ENCODE peak calls at places on chromosome 9, in ten cellular contexts. One of them, this sample, is unnamed.

GRCh38 chr9:18255747-18256146 is 218.2 kb upstream of the ADAMTSL1 start:
- DNase-seq in GM10248: no peak
- DNase-seq in T-cell: no peak
- DNase-seq in nephron progenitor cell: no peak
- DNase-seq in EH: peak
- DNase-seq in NCI-H510A treated with DMSO at 0.1 percent for 48 hours: no peak
- DNase-seq in T follicular helper cell: no peak
- DNase-seq in erythroblast: no peak
- DNase-seq in cerebellum: no peak
- DNase-seq in HuH-7.5: no peak
- DNase-seq in this sample: no peak

GRCh38 chr9:32395483-32396216 is 11.2 kb downstream of the ACO1 start:
- DNase-seq in GM10248: no peak
- DNase-seq in T-cell: no peak
- DNase-seq in nephron progenitor cell: no peak
- DNase-seq in EH: peak
- DNase-seq in NCI-H510A treated with DMSO at 0.1 percent for 48 hours: no peak
- DNase-seq in T follicular helper cell: no peak
- DNase-seq in erythroblast: peak
- DNase-seq in cerebellum: no peak
- DNase-seq in HuH-7.5: no peak
- DNase-seq in this sample: no peak

GRCh38 chr9:126417007-126417406 is 90.4 kb downstream of the MVB12B start:
- DNase-seq in GM10248: no peak
- DNase-seq in T-cell: no peak
- DNase-seq in nephron progenitor cell: no peak
- DNase-seq in EH: no peak
- DNase-seq in NCI-H510A treated with DMSO at 0.1 percent for 48 hours: peak
- DNase-seq in T follicular helper cell: no peak
- DNase-seq in erythroblast: no peak
- DNase-seq in cerebellum: no peak
- DNase-seq in HuH-7.5: no peak
- DNase-seq in this sample: peak

GRCh38 chr9:87609002-87609401 is 111.3 kb downstream of the DAPK1 start:
- DNase-seq in GM10248: no peak
- DNase-seq in T-cell: no peak
- DNase-seq in nephron progenitor cell: no peak
- DNase-seq in EH: no peak
- DNase-seq in NCI-H510A treated with DMSO at 0.1 percent for 48 hours: no peak
- DNase-seq in T follicular helper cell: no peak
- DNase-seq in erythroblast: no peak
- DNase-seq in cerebellum: no peak
- DNase-seq in HuH-7.5: no peak
- DNase-seq in this sample: no peak

GRCh38 chr9:77575785-77576184 is 72.3 kb downstream of the GNA14 start:
- DNase-seq in GM10248: no peak
- DNase-seq in T-cell: no peak
- DNase-seq in nephron progenitor cell: peak
- DNase-seq in EH: peak
- DNase-seq in NCI-H510A treated with DMSO at 0.1 percent for 48 hours: no peak
- DNase-seq in T follicular helper cell: no peak
- DNase-seq in erythroblast: peak
- DNase-seq in cerebellum: no peak
- DNase-seq in HuH-7.5: no peak
- DNase-seq in this sample: no peak

GRCh38 chr9:84947412-84947972 is 278.0 kb downstream of the NTRK2 start:
- DNase-seq in GM10248: no peak
- DNase-seq in T-cell: no peak
- DNase-seq in nephron progenitor cell: no peak
- DNase-seq in EH: peak
- DNase-seq in NCI-H510A treated with DMSO at 0.1 percent for 48 hours: no peak
- DNase-seq in T follicular helper cell: no peak
- DNase-seq in erythroblast: no peak
- DNase-seq in cerebellum: peak
- DNase-seq in HuH-7.5: no peak
- DNase-seq in this sample: no peak

GRCh38 chr9:2919347-2919746 is 75.5 kb upstream of the PUM3 start:
- DNase-seq in GM10248: no peak
- DNase-seq in T-cell: no peak
- DNase-seq in nephron progenitor cell: no peak
- DNase-seq in EH: peak
- DNase-seq in NCI-H510A treated with DMSO at 0.1 percent for 48 hours: no peak
- DNase-seq in T follicular helper cell: no peak
- DNase-seq in erythroblast: no peak
- DNase-seq in cerebellum: no peak
- DNase-seq in HuH-7.5: no peak
- DNase-seq in this sample: no peak

GRCh38 chr9:134943836-134944235 is 26.1 kb upstream of the FCN1 start:
- DNase-seq in GM10248: no peak
- DNase-seq in T-cell: no peak
- DNase-seq in nephron progenitor cell: no peak
- DNase-seq in EH: no peak
- DNase-seq in NCI-H510A treated with DMSO at 0.1 percent for 48 hours: no peak
- DNase-seq in T follicular helper cell: no peak
- DNase-seq in erythroblast: no peak
- DNase-seq in cerebellum: no peak
- DNase-seq in HuH-7.5: no peak
- DNase-seq in this sample: no peak

GRCh38 chr9:80090317-80090716 is 518.6 kb downstream of the TLE4 start:
- DNase-seq in GM10248: no peak
- DNase-seq in T-cell: no peak
- DNase-seq in nephron progenitor cell: no peak
- DNase-seq in EH: no peak
- DNase-seq in NCI-H510A treated with DMSO at 0.1 percent for 48 hours: no peak
- DNase-seq in T follicular helper cell: no peak
- DNase-seq in erythroblast: no peak
- DNase-seq in cerebellum: peak
- DNase-seq in HuH-7.5: no peak
- DNase-seq in this sample: no peak

GRCh38 chr9:36855443-36856315 is 178.4 kb downstream of the PAX5 start:
- DNase-seq in GM10248: peak
- DNase-seq in T-cell: peak
- DNase-seq in nephron progenitor cell: peak
- DNase-seq in EH: no peak
- DNase-seq in NCI-H510A treated with DMSO at 0.1 percent for 48 hours: no peak
- DNase-seq in T follicular helper cell: no peak
- DNase-seq in erythroblast: peak
- DNase-seq in cerebellum: no peak
- DNase-seq in HuH-7.5: peak
- DNase-seq in this sample: no peak

GRCh38 chr9:93677641-93678136 is 101.3 kb downstream of the PHF2 start:
- DNase-seq in GM10248: no peak
- DNase-seq in T-cell: no peak
- DNase-seq in nephron progenitor cell: no peak
- DNase-seq in EH: no peak
- DNase-seq in NCI-H510A treated with DMSO at 0.1 percent for 48 hours: no peak
- DNase-seq in T follicular helper cell: no peak
- DNase-seq in erythroblast: no peak
- DNase-seq in cerebellum: no peak
- DNase-seq in HuH-7.5: no peak
- DNase-seq in this sample: no peak

GRCh38 chr9:133478851-133479711 is at the start of gene SLC2A6:
- DNase-seq in GM10248: peak
- DNase-seq in T-cell: peak
- DNase-seq in nephron progenitor cell: peak
- DNase-seq in EH: peak
- DNase-seq in NCI-H510A treated with DMSO at 0.1 percent for 48 hours: peak
- DNase-seq in T follicular helper cell: peak
- DNase-seq in erythroblast: peak
- DNase-seq in cerebellum: peak
- DNase-seq in HuH-7.5: peak
- DNase-seq in this sample: peak

GRCh38 chr9:119588874-119589560 is 219.8 kb upstream of the BRINP1 start:
- DNase-seq in GM10248: no peak
- DNase-seq in T-cell: no peak
- DNase-seq in nephron progenitor cell: no peak
- DNase-seq in EH: no peak
- DNase-seq in NCI-H510A treated with DMSO at 0.1 percent for 48 hours: peak
- DNase-seq in T follicular helper cell: no peak
- DNase-seq in erythroblast: no peak
- DNase-seq in cerebellum: no peak
- DNase-seq in HuH-7.5: no peak
- DNase-seq in this sample: peak

GRCh38 chr9:106846847-106847246 is 16.1 kb upstream of the ZNF462 start:
- DNase-seq in GM10248: no peak
- DNase-seq in T-cell: no peak
- DNase-seq in nephron progenitor cell: no peak
- DNase-seq in EH: peak
- DNase-seq in NCI-H510A treated with DMSO at 0.1 percent for 48 hours: no peak
- DNase-seq in T follicular helper cell: no peak
- DNase-seq in erythroblast: no peak
- DNase-seq in cerebellum: no peak
- DNase-seq in HuH-7.5: no peak
- DNase-seq in this sample: no peak

GRCh38 chr9:22307013-22307711 is 139.5 kb upstream of the DMRTA1 start:
- DNase-seq in GM10248: no peak
- DNase-seq in T-cell: no peak
- DNase-seq in nephron progenitor cell: peak
- DNase-seq in EH: peak
- DNase-seq in NCI-H510A treated with DMSO at 0.1 percent for 48 hours: peak
- DNase-seq in T follicular helper cell: no peak
- DNase-seq in erythroblast: peak
- DNase-seq in cerebellum: no peak
- DNase-seq in HuH-7.5: no peak
- DNase-seq in this sample: peak

GRCh38 chr9:126554292-126554691 is 59.4 kb upstream of the LMX1B start:
- DNase-seq in GM10248: no peak
- DNase-seq in T-cell: no peak
- DNase-seq in nephron progenitor cell: no peak
- DNase-seq in EH: no peak
- DNase-seq in NCI-H510A treated with DMSO at 0.1 percent for 48 hours: no peak
- DNase-seq in T follicular helper cell: no peak
- DNase-seq in erythroblast: no peak
- DNase-seq in cerebellum: no peak
- DNase-seq in HuH-7.5: no peak
- DNase-seq in this sample: no peak

GRCh38 chr9:69674112-69674511 is 1.9 kb upstream of the APBA1 start:
- DNase-seq in GM10248: no peak
- DNase-seq in T-cell: no peak
- DNase-seq in nephron progenitor cell: no peak
- DNase-seq in EH: no peak
- DNase-seq in NCI-H510A treated with DMSO at 0.1 percent for 48 hours: peak
- DNase-seq in T follicular helper cell: no peak
- DNase-seq in erythroblast: no peak
- DNase-seq in cerebellum: no peak
- DNase-seq in HuH-7.5: no peak
- DNase-seq in this sample: no peak

GRCh38 chr9:117403848-117404247 is 11.0 kb downstream of the ASTN2 start:
- DNase-seq in GM10248: no peak
- DNase-seq in T-cell: no peak
- DNase-seq in nephron progenitor cell: no peak
- DNase-seq in EH: no peak
- DNase-seq in NCI-H510A treated with DMSO at 0.1 percent for 48 hours: peak
- DNase-seq in T follicular helper cell: no peak
- DNase-seq in erythroblast: no peak
- DNase-seq in cerebellum: no peak
- DNase-seq in HuH-7.5: no peak
- DNase-seq in this sample: no peak

GRCh38 chr9:127139071-127139731 is 16.8 kb upstream of the ANGPTL2 start:
- DNase-seq in GM10248: no peak
- DNase-seq in T-cell: no peak
- DNase-seq in nephron progenitor cell: no peak
- DNase-seq in EH: no peak
- DNase-seq in NCI-H510A treated with DMSO at 0.1 percent for 48 hours: no peak
- DNase-seq in T follicular helper cell: no peak
- DNase-seq in erythroblast: no peak
- DNase-seq in cerebellum: no peak
- DNase-seq in HuH-7.5: no peak
- DNase-seq in this sample: no peak

GRCh38 chr9:123637940-123638634 is 282.1 kb downstream of the CRB2 start:
- DNase-seq in GM10248: no peak
- DNase-seq in T-cell: no peak
- DNase-seq in nephron progenitor cell: no peak
- DNase-seq in EH: no peak
- DNase-seq in NCI-H510A treated with DMSO at 0.1 percent for 48 hours: peak
- DNase-seq in T follicular helper cell: no peak
- DNase-seq in erythroblast: peak
- DNase-seq in cerebellum: no peak
- DNase-seq in HuH-7.5: no peak
- DNase-seq in this sample: peak

GRCh38 chr9:83557317-83557716 is 19.1 kb upstream of the FRMD3 start:
- DNase-seq in GM10248: no peak
- DNase-seq in T-cell: no peak
- DNase-seq in nephron progenitor cell: no peak
- DNase-seq in EH: no peak
- DNase-seq in NCI-H510A treated with DMSO at 0.1 percent for 48 hours: no peak
- DNase-seq in T follicular helper cell: no peak
- DNase-seq in erythroblast: no peak
- DNase-seq in cerebellum: no peak
- DNase-seq in HuH-7.5: no peak
- DNase-seq in this sample: no peak

This sample was measured in NCI-H1436.